ENCODE peak calls at places on chromosomes 5 and 9, in four cellular contexts. V, P, Z and M are unnamed samples.

GRCh38 chr9:91817493-91818225 is 132.4 kb downstream of the ROR2 start:
- DNase-seq in V (peak), P (no peak), Z (peak), M (no peak)

GRCh38 chr9:14538529-14538928 is 154.7 kb downstream of the ZDHHC21 start:
- DNase-seq in V (no peak), Z (no peak), P (no peak), M (no peak)

GRCh38 chr5:74648835-74649286 is 8.3 kb upstream of the ENC1 start:
- DNase-seq in Z (peak), V (peak), P (no peak), M (peak)

GRCh38 chr9:33239922-33240321 is at the start of gene SPINK4:
- DNase-seq in V (no peak), Z (no peak), P (no peak), M (no peak)

GRCh38 chr5:157476699-157477408 is 16.8 kb downstream of the NIPAL4 start:
- DNase-seq in V (peak), Z (peak), P (no peak), M (peak)

GRCh38 chr9:101486693-101487442 is 46.8 kb upstream of the RNF20 start:
- DNase-seq in Z (peak), P (peak), V (peak), M (peak)

GRCh38 chr5:155260798-155261197 is 247.2 kb downstream of the KIF4B start:
- DNase-seq in V (peak), Z (peak), P (no peak), M (peak)

GRCh38 chr9:71663931-71664459 is 104.3 kb downstream of the CEMIP2 start:
- DNase-seq in Z (no peak), P (no peak), V (no peak), M (no peak)

GRCh38 chr9:28650327-28650726 is 1077.0 kb upstream of the C9orf72 start:
- DNase-seq in Z (no peak), V (peak), P (no peak), M (no peak)

GRCh38 chr5:133983674-133984073 is 15.2 kb upstream of the C5orf15 start:
- DNase-seq in V (no peak), Z (no peak), P (no peak), M (no peak)

GRCh38 chr9:130297371-130297770 is 31.8 kb downstream of the HMCN2 start:
- DNase-seq in V (no peak), P (no peak), Z (no peak), M (no peak)

GRCh38 chr5:147522435-147522834 is 12.6 kb upstream of the DPYSL3 start:
- DNase-seq in V (no peak), P (no peak), Z (peak), M (no peak)

GRCh38 chr9:2132484-2133082 is 117.4 kb downstream of the SMARCA2 start:
- DNase-seq in P (no peak), Z (peak), V (peak), M (no peak)

GRCh38 chr9:33290994-33291397 is 680 bp downstream of the NFX1 start:
- DNase-seq in Z (no peak), P (no peak), V (no peak), M (no peak)

GRCh38 chr5:78500028-78500427 is 139.6 kb downstream of the SCAMP1 start:
- DNase-seq in V (no peak), P (no peak), Z (no peak), M (no peak)

GRCh38 chr5:144072518-144072927 is 97.9 kb downstream of the YIPF5 start:
- DNase-seq in P (no peak), V (no peak), Z (no peak), M (no peak)

GRCh38 chr5:176629853-176630680 is at the start of the genes EIF4E1B and SNCB:
- DNase-seq in V (peak), Z (peak), P (no peak), M (peak)

GRCh38 chr9:134706522-134706921 is 64.9 kb downstream of the COL5A1 start:
- DNase-seq in P (no peak), Z (no peak), V (no peak), M (no peak)

GRCh38 chr5:107124376-107124775 is 546.4 kb downstream of the EFNA5 start:
- DNase-seq in P (no peak), Z (no peak), V (no peak), M (no peak)

GRCh38 chr5:59620535-59621212 is 272.9 kb downstream of the PDE4D start:
- DNase-seq in P (no peak), V (no peak), Z (no peak), M (no peak)

GRCh38 chr9:80552931-80553330 is 981.2 kb downstream of the TLE4 start:
- DNase-seq in V (no peak), Z (no peak), P (no peak), M (no peak)

GRCh38 chr9:70120834-70121510 is 77.3 kb downstream of the MAMDC2 start:
- DNase-seq in Z (no peak), V (no peak), P (peak), M (no peak)

GRCh38 chr9:88528356-88528755 is 6.6 kb upstream of the NXNL2 start:
- DNase-seq in P (no peak), V (no peak), Z (no peak), M (no peak)

GRCh38 chr5:41286165-41286564 is 72.8 kb upstream of the C6 start:
- DNase-seq in Z (no peak), P (no peak), V (no peak), M (no peak)

GRCh38 chr9:133635506-133635902 is 659 bp upstream of the DBH start:
- DNase-seq in Z (no peak), V (no peak), P (no peak), M (no peak)

GRCh38 chr5:103894882-103895281 is 332.3 kb upstream of the NUDT12 start:
- DNase-seq in Z (peak), P (no peak), V (peak), M (no peak)

GRCh38 chr9:2686884-2687283 is 30.4 kb upstream of the KCNV2 start:
- DNase-seq in Z (no peak), P (no peak), V (peak), M (no peak)

GRCh38 chr5:142316051-142316450 is 8.8 kb downstream of the SPRY4 start:
- DNase-seq in V (no peak), P (no peak), Z (peak), M (peak)

GRCh38 chr5:57442080-57442839 is 40.4 kb downstream of the ACTBL2 start:
- DNase-seq in V (no peak), P (no peak), Z (no peak), M (no peak)